ENCODE peak calls at places on chromosomes 4 and X, in seven cellular contexts. Q is SK-N-SH, C is HCT116, S is K562, W is H1, G is GM12878, Z is HepG2. V is an unnamed sample.

GRCh38 chr4:87120411-87121162 is 99.8 kb downstream of the KLHL8 start:
- DNase-seq in G (no peak), S (no peak), W (no peak), Z (peak; percentile 47), C (no peak), Q (no peak), V (no peak)

GRCh38 chr4:73392936-73393335 is 11.2 kb upstream of the ALB start:
- DNase-seq in Q (no peak), C (no peak), S (no peak), Z (no peak), W (no peak), G (no peak), V (peak; percentile 28)

GRCh38 chr4:161252520-161253141 is 911.2 kb downstream of the FSTL5 start:
- DNase-seq in W (no peak), Q (no peak), S (no peak), C (peak; percentile 28), G (peak; percentile 15), Z (peak; percentile 23), V (peak; percentile 18)

GRCh38 chr4:180665481-180665880 is 1577.7 kb upstream of the TENM3 start:
- DNase-seq in S (no peak), C (no peak), Z (no peak), Q (no peak), G (no peak), W (no peak), V (no peak)

GRCh38 chr4:126701756-126702155 is 931.0 kb upstream of the INTU start:
- DNase-seq in C (no peak), Z (no peak), Q (no peak), W (no peak), S (no peak), G (no peak), V (no peak)

GRCh38 chrX:150731795-150732194 is 38.6 kb downstream of the MTMR1 start:
- DNase-seq in Z (no peak), C (no peak), Q (no peak), G (no peak), S (no peak), W (no peak), V (no peak)

GRCh38 chr4:76212851-76213414 is 691 bp downstream of the SCARB2 start:
- DNase-seq in Q (peak; percentile 46), Z (no peak), G (no peak), S (no peak), W (no peak), C (no peak), V (no peak)

GRCh38 chrX:37347420-37347819 is 1.7 kb upstream of the PRRG1 start:
- DNase-seq in W (no peak), G (no peak), S (no peak), Q (no peak), C (no peak), Z (peak; percentile 72), V (peak; percentile 10)

GRCh38 chrX:10199212-10199611 is 42.4 kb downstream of the CLCN4 start:
- DNase-seq in S (no peak), G (no peak), W (no peak), C (no peak), Q (no peak), Z (no peak), V (no peak)

GRCh38 chrX:128653524-128653923 is 601.3 kb upstream of the ACTRT1 start:
- DNase-seq in G (no peak), C (no peak), Q (no peak), Z (no peak), S (no peak), W (no peak), V (no peak)

GRCh38 chr4:53943345-53944085 is 120.9 kb downstream of the CHIC2 start:
- DNase-seq in Q (no peak), C (peak; percentile 85), Z (no peak), S (no peak), G (no peak), W (no peak), V (no peak)

GRCh38 chrX:57904481-57904880 is 5.8 kb downstream of the ZXDA start:
- DNase-seq in Q (no peak), W (no peak), S (no peak), Z (no peak), C (no peak), G (no peak), V (no peak)

GRCh38 chr4:57154926-57155325 is 44.7 kb upstream of the IGFBP7 start:
- DNase-seq in W (no peak), G (no peak), Q (no peak), Z (no peak), S (no peak), C (no peak), V (no peak)

GRCh38 chr4:57156242-57156990 is 46.2 kb upstream of the IGFBP7 start:
- DNase-seq in C (no peak), G (no peak), Q (no peak), Z (no peak), W (no peak), S (no peak), V (no peak)

GRCh38 chr4:57151481-57151880 is 41.3 kb upstream of the IGFBP7 start:
- DNase-seq in C (no peak), G (no peak), S (no peak), W (no peak), Z (no peak), Q (no peak), V (no peak)

GRCh38 chr4:57153207-57153606 is 43.0 kb upstream of the IGFBP7 start:
- DNase-seq in C (no peak), Z (no peak), G (no peak), W (no peak), Q (no peak), S (no peak), V (no peak)

GRCh38 chr4:57154191-57154590 is 44.0 kb upstream of the IGFBP7 start:
- DNase-seq in G (no peak), S (no peak), C (no peak), W (no peak), Z (no peak), Q (no peak), V (no peak)
- TF ChIP-seq JUND in G (no peak), S (no peak), C (no peak), W (no peak), Z (no peak), Q (no peak), V (no peak)

GRCh38 chr4:10203851-10204250 is 87.3 kb upstream of the WDR1 start:
- DNase-seq in W (no peak), G (no peak), S (peak; percentile 63), Z (no peak), C (no peak), Q (no peak), V (no peak)

GRCh38 chr4:10207116-10207515 is 90.5 kb upstream of the WDR1 start:
- DNase-seq in Q (no peak), Z (no peak), S (no peak), W (no peak), C (no peak), G (no peak), V (no peak)

GRCh38 chr4:10201356-10202223 is 85.0 kb upstream of the WDR1 start:
- DNase-seq in Z (no peak), S (peak; percentile 49), Q (no peak), W (no peak), G (no peak), C (no peak), V (no peak)

GRCh38 chr4:10205223-10205622 is 88.6 kb upstream of the WDR1 start:
- DNase-seq in G (no peak), S (no peak), W (no peak), Q (no peak), C (no peak), Z (peak; percentile 11), V (no peak)

DNA sequence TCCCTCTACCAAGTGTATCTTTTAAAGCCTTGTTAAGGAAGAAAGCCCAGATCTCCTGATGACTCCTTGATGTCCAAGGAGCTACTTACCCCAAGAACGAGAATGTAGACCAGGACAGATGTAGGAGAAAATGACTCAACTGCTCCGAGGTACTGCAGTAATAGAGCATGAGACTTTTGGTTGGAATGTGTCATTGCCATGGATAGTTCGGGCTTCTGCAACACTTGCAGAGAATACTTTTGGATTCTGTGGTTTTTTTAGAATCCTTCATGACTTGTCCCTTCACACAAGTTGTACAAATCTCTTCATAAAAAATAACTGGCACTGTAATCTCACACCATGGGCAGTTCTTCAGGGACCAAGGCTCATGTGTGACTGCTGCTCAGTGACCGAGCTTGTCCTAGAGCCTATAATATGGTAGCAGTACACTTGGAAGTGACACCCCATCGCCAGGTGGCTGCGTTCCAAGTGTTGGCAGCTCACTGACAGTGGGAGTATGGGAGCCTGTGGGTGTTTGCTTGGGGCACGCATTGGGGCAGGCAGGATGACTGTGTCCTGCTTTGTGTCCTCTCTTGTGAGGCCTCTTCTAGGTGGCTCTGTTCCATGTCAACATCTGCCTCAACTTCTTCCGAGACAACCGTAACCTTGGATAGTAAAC is 87.9 kb upstream of the WDR1 start:
- DNase-seq in G (no peak), S (no peak), C (no peak), W (no peak), Z (no peak), Q (no peak), V (no peak)
- TF ChIP-seq JUND in G (no peak), S (no peak), C (no peak), W (no peak), Z (no peak), Q (no peak), V (no peak)

GRCh38 chrX:31524182-31524581 is 452.3 kb upstream of the FTHL17 start:
- DNase-seq in C (no peak), Z (no peak), S (no peak), Q (peak; percentile 26), G (no peak), W (no peak), V (no peak)

GRCh38 chrX:31522760-31523159 is 450.9 kb upstream of the FTHL17 start:
- DNase-seq in Z (no peak), S (no peak), C (no peak), G (no peak), W (no peak), Q (no peak), V (no peak)

GRCh38 chrX:31527455-31528126 is 455.8 kb upstream of the FTHL17 start:
- DNase-seq in Q (no peak), G (no peak), S (no peak), Z (no peak), W (no peak), C (no peak), V (no peak)
- TF ChIP-seq JUND in Q (no peak), G (no peak), S (no peak), Z (no peak), W (no peak), C (no peak), V (no peak)

DNA sequence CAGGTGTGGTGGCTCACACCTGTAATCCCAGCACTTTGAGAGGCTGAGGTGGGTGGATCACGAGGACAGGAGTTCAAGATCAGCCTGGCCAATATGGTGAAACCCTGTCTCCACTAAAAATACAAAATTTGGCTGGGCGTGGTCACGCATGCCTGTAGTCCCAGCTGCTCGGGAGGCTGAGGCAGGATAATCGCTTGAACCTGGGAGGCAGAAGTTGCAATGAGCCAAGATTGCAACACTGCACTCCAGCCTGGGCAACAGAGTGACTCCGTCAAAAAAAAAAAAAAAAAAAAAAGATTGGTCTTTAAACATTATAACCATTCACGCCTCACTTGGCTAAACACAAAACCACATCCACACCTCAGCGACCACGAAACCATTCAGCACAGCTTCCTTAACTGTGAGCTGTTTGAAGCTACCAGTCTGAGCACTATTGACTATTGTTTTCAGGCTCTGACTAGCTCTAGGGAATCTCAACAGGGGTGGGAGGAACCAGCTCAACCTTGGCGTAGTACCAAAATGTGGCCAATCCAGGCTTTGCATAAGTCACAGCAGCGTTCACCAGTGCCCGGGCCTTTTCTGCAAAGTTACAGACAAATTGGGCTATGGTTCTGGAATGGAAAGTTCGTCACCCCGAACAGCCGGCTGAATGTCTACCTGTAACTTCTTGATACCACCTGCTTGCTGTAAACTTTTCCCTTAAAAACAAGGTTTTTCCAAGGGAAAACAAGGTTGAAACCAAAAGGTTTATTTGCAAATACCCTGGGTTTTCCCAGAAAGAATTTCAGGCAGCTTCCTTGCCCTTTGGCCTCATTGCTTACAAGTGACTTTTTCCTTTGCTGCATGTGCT is 73.6 kb upstream of the DHX15 start:
- DNase-seq in Q (no peak), G (peak; percentile 80), W (no peak), S (no peak), Z (peak; percentile 73), C (peak; percentile 47), V (peak; percentile 90)
- TF ChIP-seq JUND in Q (no peak), G (no peak), W (no peak), S (no peak), Z (no peak), C (no peak), V (no peak)

V was measured in T47D.